ENCODE peak calls at places on chromosomes 12 and 14, in four cellular contexts. One of them, this sample, is unnamed.

GRCh38 chr12:56840922-56841321 is 77.8 kb downstream of the HSD17B6 start:
- DNase-seq in left ventricle myocardium inferior: no peak
- DNase-seq in colonic mucosa: no peak
- DNase-seq in HCT116: no peak
- DNase-seq in this sample: peak; percentile 36

GRCh38 chr12:75294338-75294737 is 35.8 kb downstream of the CAPS2 start:
- DNase-seq in left ventricle myocardium inferior: no peak
- DNase-seq in HCT116: no peak
- DNase-seq in colonic mucosa: no peak
- DNase-seq in this sample: no peak

GRCh38 chr12:3336606-3337311 is 154.2 kb upstream of the PRMT8 start:
- DNase-seq in left ventricle myocardium inferior: no peak
- DNase-seq in HCT116: peak; percentile 86
- DNase-seq in colonic mucosa: no peak
- DNase-seq in this sample: no peak

GRCh38 chr14:68668028-68668427 is 124.8 kb downstream of the ZFP36L1 start:
- DNase-seq in HCT116: no peak
- DNase-seq in left ventricle myocardium inferior: no peak
- DNase-seq in colonic mucosa: no peak
- DNase-seq in this sample: no peak

GRCh38 chr12:32755051-32755653 is 545 bp downstream of the YARS2 start:
- DNase-seq in HCT116: peak; percentile 66
- DNase-seq in left ventricle myocardium inferior: peak; percentile 51
- DNase-seq in colonic mucosa: peak; percentile 88
- DNase-seq in this sample: peak; percentile 80

GRCh38 chr14:23302290-23303225 is at the start of gene PPP1R3E:
- DNase-seq in left ventricle myocardium inferior: peak; percentile 69
- DNase-seq in colonic mucosa: peak; percentile 82
- DNase-seq in HCT116: no peak
- DNase-seq in this sample: peak; percentile 44

GRCh38 chr14:24441904-24442239 is 704 bp downstream of the SDR39U1 start:
- DNase-seq in HCT116: no peak
- DNase-seq in left ventricle myocardium inferior: no peak
- DNase-seq in colonic mucosa: no peak
- DNase-seq in this sample: peak; percentile 66

GRCh38 chr14:53953828-53954550 is 2.6 kb downstream of the BMP4 start:
- DNase-seq in left ventricle myocardium inferior: peak; percentile 38
- DNase-seq in HCT116: no peak
- DNase-seq in colonic mucosa: peak; percentile 40
- DNase-seq in this sample: no peak

GRCh38 chr12:1972856-1973317 is 31.4 kb downstream of the DCP1B start:
- DNase-seq in colonic mucosa: no peak
- DNase-seq in left ventricle myocardium inferior: peak; percentile 52
- DNase-seq in HCT116: no peak
- DNase-seq in this sample: no peak

GRCh38 chr14:97177016-97177415 is 379.8 kb downstream of the VRK1 start:
- DNase-seq in HCT116: peak; percentile 69
- DNase-seq in colonic mucosa: no peak
- DNase-seq in left ventricle myocardium inferior: no peak
- DNase-seq in this sample: peak; percentile 30

GRCh38 chr14:22821193-22822016 is 6.2 kb upstream of the SLC7A7 start:
- DNase-seq in left ventricle myocardium inferior: no peak
- DNase-seq in colonic mucosa: no peak
- DNase-seq in HCT116: no peak
- DNase-seq in this sample: no peak

GRCh38 chr12:57099062-57099714 is 10.3 kb downstream of the NAB2 start:
- DNase-seq in colonic mucosa: no peak
- DNase-seq in left ventricle myocardium inferior: no peak
- DNase-seq in HCT116: no peak
- DNase-seq in this sample: no peak

GRCh38 chr14:97603201-97603600 is 806.0 kb downstream of the VRK1 start:
- DNase-seq in colonic mucosa: no peak
- DNase-seq in HCT116: no peak
- DNase-seq in left ventricle myocardium inferior: no peak
- DNase-seq in this sample: no peak

GRCh38 chr12:109999983-110000505 is 814 bp downstream of the ANKRD13A start:
- DNase-seq in colonic mucosa: no peak
- DNase-seq in left ventricle myocardium inferior: no peak
- DNase-seq in HCT116: no peak
- DNase-seq in this sample: no peak

GRCh38 chr14:74586681-74587362 is 25.2 kb downstream of the LTBP2 start:
- DNase-seq in left ventricle myocardium inferior: no peak
- DNase-seq in colonic mucosa: no peak
- DNase-seq in HCT116: no peak
- DNase-seq in this sample: no peak

GRCh38 chr12:27899151-27899661 is 73.3 kb downstream of the PTHLH start:
- DNase-seq in HCT116: no peak
- DNase-seq in colonic mucosa: no peak
- DNase-seq in left ventricle myocardium inferior: no peak
- DNase-seq in this sample: peak; percentile 76

GRCh38 chr14:71138236-71139057 is 231.2 kb downstream of the PCNX1 start:
- DNase-seq in left ventricle myocardium inferior: no peak
- DNase-seq in colonic mucosa: no peak
- DNase-seq in HCT116: no peak
- DNase-seq in this sample: no peak

GRCh38 chr14:64324461-64325255 is 30.5 kb upstream of the ESR2 start:
- DNase-seq in colonic mucosa: no peak
- DNase-seq in left ventricle myocardium inferior: no peak
- DNase-seq in HCT116: no peak
- DNase-seq in this sample: peak; percentile 23

GRCh38 chr12:105882404-105882803 is 256.4 kb downstream of the NUAK1 start:
- DNase-seq in colonic mucosa: no peak
- DNase-seq in left ventricle myocardium inferior: peak; percentile 33
- DNase-seq in HCT116: no peak
- DNase-seq in this sample: no peak
- TF ChIP-seq CTCF in colonic mucosa: no peak
- TF ChIP-seq CTCF in left ventricle myocardium inferior: no peak
- TF ChIP-seq CTCF in HCT116: no peak
- TF ChIP-seq CTCF in this sample: no peak

GRCh38 chr14:102481791-102482238 is 27.8 kb downstream of the ANKRD9 start:
- DNase-seq in colonic mucosa: no peak
- DNase-seq in left ventricle myocardium inferior: no peak
- DNase-seq in HCT116: peak; percentile 21
- DNase-seq in this sample: peak; percentile 55

GRCh38 chr14:102484316-102484715 is 25.3 kb downstream of the ANKRD9 start:
- DNase-seq in colonic mucosa: no peak
- DNase-seq in left ventricle myocardium inferior: no peak
- DNase-seq in HCT116: no peak
- DNase-seq in this sample: no peak

GRCh38 chr14:102479777-102480176 is 29.8 kb downstream of the ANKRD9 start:
- DNase-seq in HCT116: no peak
- DNase-seq in left ventricle myocardium inferior: peak; percentile 58
- DNase-seq in colonic mucosa: peak; percentile 67
- DNase-seq in this sample: no peak

GRCh38 chr14:102479107-102479506 is 30.5 kb downstream of the ANKRD9 start:
- DNase-seq in colonic mucosa: no peak
- DNase-seq in HCT116: no peak
- DNase-seq in left ventricle myocardium inferior: no peak
- DNase-seq in this sample: no peak

DNA sequence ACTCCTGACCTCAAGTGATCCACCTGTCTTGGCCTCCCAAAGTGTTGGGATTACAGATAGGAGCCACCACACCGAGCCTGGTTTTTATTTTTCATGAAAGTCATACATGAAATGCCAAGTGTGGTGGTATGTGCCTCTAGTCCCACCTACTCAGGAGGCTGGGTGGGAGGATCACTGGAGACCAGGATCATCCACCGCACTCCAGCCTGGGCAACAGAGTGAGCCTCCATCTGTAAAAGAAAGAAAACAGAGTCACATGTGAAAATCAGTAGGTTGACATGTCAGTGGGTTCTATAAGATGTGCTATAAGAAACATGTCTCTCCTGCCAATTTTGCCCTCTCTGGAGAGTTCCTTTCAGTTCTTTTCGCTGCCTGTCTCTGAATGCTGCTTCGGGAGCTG is 28.2 kb downstream of the ANKRD9 start:
- DNase-seq in HCT116: no peak
- DNase-seq in colonic mucosa: no peak
- DNase-seq in left ventricle myocardium inferior: no peak
- DNase-seq in this sample: no peak
- H3K27ac ChIP-seq in HCT116: no peak overlapping the region
- H3K27ac ChIP-seq in colonic mucosa: no peak overlapping the region
- H3K27ac ChIP-seq in left ventricle myocardium inferior: no peak overlapping the region
- H3K27ac ChIP-seq in this sample: peak overlapping the region; percentile 58

GRCh38 chr12:54824402-54824801 is 29.9 kb upstream of the MUCL1 start:
- DNase-seq in colonic mucosa: no peak
- DNase-seq in left ventricle myocardium inferior: no peak
- DNase-seq in HCT116: peak; percentile 1
- DNase-seq in this sample: no peak
- TF ChIP-seq CTCF in colonic mucosa: no peak
- TF ChIP-seq CTCF in left ventricle myocardium inferior: peak; percentile 17
- TF ChIP-seq CTCF in HCT116: no peak
- TF ChIP-seq CTCF in this sample: peak; percentile 26

DNA sequence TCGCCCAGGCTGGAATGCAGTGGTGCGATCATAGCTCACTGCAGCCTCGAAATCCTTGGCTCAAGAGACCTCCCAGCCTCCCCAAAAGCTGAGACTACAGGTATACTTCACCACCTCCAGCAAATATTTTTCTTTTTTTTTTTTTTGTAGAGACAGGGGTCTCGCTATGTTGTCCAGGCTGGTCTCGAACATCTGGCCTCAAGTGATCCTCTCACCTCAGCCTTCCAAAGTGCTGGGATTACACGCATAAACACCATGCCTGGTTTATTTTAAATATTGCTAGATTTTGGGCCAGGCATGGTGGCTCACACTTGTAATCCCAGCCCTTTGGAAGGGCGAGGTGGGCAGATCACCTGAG is 26.7 kb upstream of the UBC start:
- DNase-seq in left ventricle myocardium inferior: no peak
- DNase-seq in colonic mucosa: no peak
- DNase-seq in HCT116: no peak
- DNase-seq in this sample: no peak
- H3K27ac ChIP-seq in left ventricle myocardium inferior: peak overlapping the region; percentile 93
- H3K27ac ChIP-seq in colonic mucosa: peak overlapping the region; percentile 90
- H3K27ac ChIP-seq in HCT116: peak overlapping the region; percentile 91
- H3K27ac ChIP-seq in this sample: peak overlapping the region; percentile 98

GRCh38 chr14:101399737-101400517 is 161.4 kb upstream of the DIO3 start:
- DNase-seq in left ventricle myocardium inferior: no peak
- DNase-seq in colonic mucosa: no peak
- DNase-seq in HCT116: no peak
- DNase-seq in this sample: no peak

GRCh38 chr14:101398011-101398410 is 163.3 kb upstream of the DIO3 start:
- DNase-seq in colonic mucosa: no peak
- DNase-seq in left ventricle myocardium inferior: no peak
- DNase-seq in HCT116: no peak
- DNase-seq in this sample: no peak

GRCh38 chr14:101397206-101397605 is 164.1 kb upstream of the DIO3 start:
- DNase-seq in colonic mucosa: no peak
- DNase-seq in left ventricle myocardium inferior: no peak
- DNase-seq in HCT116: no peak
- DNase-seq in this sample: no peak

GRCh38 chr14:101394374-101394773 is 166.9 kb upstream of the DIO3 start:
- DNase-seq in HCT116: no peak
- DNase-seq in colonic mucosa: no peak
- DNase-seq in left ventricle myocardium inferior: no peak
- DNase-seq in this sample: no peak

GRCh38 chr14:101395779-101396178 is 165.5 kb upstream of the DIO3 start:
- DNase-seq in left ventricle myocardium inferior: no peak
- DNase-seq in HCT116: no peak
- DNase-seq in colonic mucosa: no peak
- DNase-seq in this sample: no peak
- TF ChIP-seq CTCF in left ventricle myocardium inferior: no peak
- TF ChIP-seq CTCF in HCT116: no peak
- TF ChIP-seq CTCF in colonic mucosa: no peak
- TF ChIP-seq CTCF in this sample: no peak

GRCh38 chr14:100439781-100440180 is 116.6 kb downstream of the SLC25A47 start:
- DNase-seq in colonic mucosa: peak; percentile 76
- DNase-seq in HCT116: no peak
- DNase-seq in left ventricle myocardium inferior: peak; percentile 32
- DNase-seq in this sample: peak; percentile 34
- H3K27ac ChIP-seq in colonic mucosa: peak overlapping the region; percentile 81
- H3K27ac ChIP-seq in HCT116: peak overlapping the region; percentile 77
- H3K27ac ChIP-seq in left ventricle myocardium inferior: peak overlapping the region; percentile 68
- H3K27ac ChIP-seq in this sample: peak overlapping the region; percentile 91

DNA sequence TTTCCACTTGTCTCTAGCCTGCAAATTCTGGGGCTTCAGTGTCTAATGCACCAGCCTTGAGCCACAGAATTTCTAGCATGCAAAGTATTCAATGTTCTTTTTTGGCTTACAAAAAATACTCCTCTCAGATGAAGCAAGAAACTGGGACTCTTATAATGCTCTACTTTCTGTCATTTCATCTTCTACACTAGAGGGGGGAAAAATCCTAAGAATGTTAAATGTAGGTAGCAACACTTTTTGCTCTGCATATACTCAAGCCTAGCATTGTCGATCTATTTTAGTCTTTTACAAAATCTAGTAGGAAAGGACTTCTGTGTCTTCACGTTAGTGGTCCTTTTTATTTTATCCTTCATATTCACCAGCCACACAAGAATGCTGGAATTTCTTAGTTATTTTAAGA is 253.1 kb upstream of the FLRT2 start:
- DNase-seq in colonic mucosa: no peak
- DNase-seq in left ventricle myocardium inferior: no peak
- DNase-seq in HCT116: no peak
- DNase-seq in this sample: no peak
- TF ChIP-seq CTCF in colonic mucosa: no peak
- TF ChIP-seq CTCF in left ventricle myocardium inferior: no peak
- TF ChIP-seq CTCF in HCT116: no peak
- TF ChIP-seq CTCF in this sample: no peak

DNA sequence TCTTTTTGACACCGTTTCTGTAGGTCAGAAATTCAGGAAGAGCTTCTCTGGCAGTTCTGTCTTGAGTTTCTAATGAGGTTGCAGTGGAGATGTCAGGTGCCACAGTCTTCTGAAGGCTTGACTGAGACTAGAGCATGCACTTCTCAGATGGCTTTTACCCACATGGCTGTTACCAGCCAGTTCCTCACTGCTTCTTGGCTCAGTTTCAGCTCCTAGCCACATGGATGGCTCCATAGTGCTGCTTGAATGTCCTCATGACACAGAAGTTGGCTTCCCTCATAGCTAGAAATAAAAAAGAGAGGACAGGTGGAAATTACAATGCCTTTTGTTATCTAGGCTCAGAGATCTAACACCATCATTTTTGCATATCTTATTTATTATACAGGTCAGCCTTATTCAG is 38.1 kb upstream of the SLC2A13 start:
- DNase-seq in HCT116: no peak
- DNase-seq in left ventricle myocardium inferior: no peak
- DNase-seq in colonic mucosa: no peak
- DNase-seq in this sample: no peak
- H3K27ac ChIP-seq in HCT116: no peak overlapping the region
- H3K27ac ChIP-seq in left ventricle myocardium inferior: no peak overlapping the region
- H3K27ac ChIP-seq in colonic mucosa: no peak overlapping the region
- H3K27ac ChIP-seq in this sample: no peak overlapping the region

GRCh38 chr14:92586001-92586947 is 72.7 kb downstream of the RIN3 start:
- DNase-seq in colonic mucosa: no peak
- DNase-seq in HCT116: no peak
- DNase-seq in left ventricle myocardium inferior: no peak
- DNase-seq in this sample: no peak

GRCh38 chr14:92591346-92591745 is 77.8 kb downstream of the RIN3 start:
- DNase-seq in left ventricle myocardium inferior: no peak
- DNase-seq in colonic mucosa: no peak
- DNase-seq in HCT116: no peak
- DNase-seq in this sample: no peak

GRCh38 chr14:92586966-92587365 is 73.4 kb downstream of the RIN3 start:
- DNase-seq in left ventricle myocardium inferior: no peak
- DNase-seq in HCT116: no peak
- DNase-seq in colonic mucosa: no peak
- DNase-seq in this sample: no peak

GRCh38 chr14:92590941-92591340 is 77.4 kb downstream of the RIN3 start:
- DNase-seq in HCT116: no peak
- DNase-seq in colonic mucosa: no peak
- DNase-seq in left ventricle myocardium inferior: no peak
- DNase-seq in this sample: no peak

GRCh38 chr14:92589213-92589852 is 75.8 kb downstream of the RIN3 start:
- DNase-seq in left ventricle myocardium inferior: no peak
- DNase-seq in HCT116: no peak
- DNase-seq in colonic mucosa: no peak
- DNase-seq in this sample: no peak
- TF ChIP-seq CTCF in left ventricle myocardium inferior: peak; percentile 52
- TF ChIP-seq CTCF in HCT116: peak; percentile 38
- TF ChIP-seq CTCF in colonic mucosa: no peak
- TF ChIP-seq CTCF in this sample: no peak